ENCODE peak calls at places on chromosomes 4 and X, in seven cellular contexts. O is lung microvascular endothelial cell; J is stimulated activated CD4-positive, alpha-beta T cell treated with anti-CD3 and anti-CD28 coated beads, Interleukin-2, amount 100 ng/mL, for 48 hours; M is RKO; B is tibial nerve; K is NCI-H460; W is naive thymus-derived CD4-positive, alpha-beta T cell. C is an unnamed sample.

GRCh38 chrX:41332005-41332404 is 2.0 kb upstream of the DDX3X start:
- DNase-seq in M (peak), B (no peak), O (peak), W (no peak), J (no peak), K (no peak), C (no peak)

GRCh38 chr4:75800972-75801371 is 76.6 kb downstream of the USO1 start:
- DNase-seq in O (no peak), M (no peak), K (no peak), J (no peak), W (no peak), B (no peak), C (no peak)

GRCh38 chr4:37666625-37667071 is 19.5 kb downstream of the RELL1 start:
- DNase-seq in M (peak), W (no peak), K (peak), J (no peak), O (peak), B (peak), C (peak)

GRCh38 chr4:127870688-127871087 is 10.0 kb upstream of the PLK4 start:
- DNase-seq in K (no peak), W (no peak), B (no peak), J (no peak), O (peak), M (no peak), C (no peak)

GRCh38 chr4:79906306-79906705 is 166.7 kb downstream of the ANTXR2 start:
- DNase-seq in W (peak), M (no peak), O (no peak), J (no peak), K (no peak), B (no peak), C (no peak)

GRCh38 chrX:40651620-40652223 is 4.4 kb upstream of the CXorf38 start:
- DNase-seq in K (peak), B (peak), M (peak), W (peak), J (peak), O (peak), C (peak)

GRCh38 chrX:11908371-11908770 is 150.3 kb downstream of the MSL3 start:
- DNase-seq in O (peak), W (peak), B (no peak), M (peak), J (peak), K (no peak), C (peak)

GRCh38 chr4:8278421-8279287 is 9.1 kb downstream of the HTRA3 start:
- DNase-seq in J (no peak), W (no peak), O (peak), B (no peak), K (no peak), M (no peak), C (no peak)

GRCh38 chr4:7812921-7813320 is 126.7 kb downstream of the AFAP1 start:
- DNase-seq in K (no peak), B (no peak), W (no peak), O (no peak), M (no peak), J (no peak), C (no peak)

GRCh38 chr4:7815562-7815961 is 124.1 kb downstream of the AFAP1 start:
- DNase-seq in O (peak), B (no peak), J (no peak), M (peak), K (no peak), W (no peak), C (no peak)